ENCODE peak calls at places on chromosome 11, in five cellular contexts. P is thoracic aorta; V is colonic mucosa; Y is neuronal stem cell; S is effector memory CD4-positive, alpha-beta T cell. N is an unnamed sample.

GRCh38 chr11:120511804-120512726 is 517 bp downstream of the GRIK4 start:
- DNase-seq in P (no peak), S (no peak), Y (no peak), V (no peak), N (peak; percentile 70)

GRCh38 chr11:111707039-111707690 is 59.0 kb downstream of the PPP2R1B start:
- DNase-seq in P (no peak), S (no peak), Y (no peak), V (peak; percentile 43), N (no peak)

GRCh38 chr11:83063073-83063754 is 8.5 kb downstream of the RAB30 start:
- DNase-seq in Y (no peak), P (no peak), S (no peak), V (no peak), N (no peak)

GRCh38 chr11:131422491-131422890 is 52.1 kb downstream of the NTM start:
- DNase-seq in P (no peak), Y (no peak), V (no peak), S (no peak), N (no peak)

GRCh38 chr11:74442601-74443000 is 24.7 kb downstream of the KCNE3 start:
- DNase-seq in P (no peak), V (no peak), S (no peak), Y (no peak), N (no peak)

GRCh38 chr11:73040046-73040445 is 102.1 kb downstream of the FCHSD2 start:
- DNase-seq in V (no peak), P (no peak), S (no peak), Y (peak; percentile 27), N (no peak)

GRCh38 chr11:73388241-73389133 is 12.3 kb downstream of the RELT start:
- DNase-seq in S (no peak), V (no peak), P (no peak), Y (no peak), N (no peak)

GRCh38 chr11:73233211-73233610 is 15.1 kb downstream of the P2RY2 start:
- DNase-seq in S (no peak), P (no peak), Y (no peak), V (no peak), N (no peak)

GRCh38 chr11:45994421-45995341 is 72.2 kb downstream of the LARGE2 start:
- DNase-seq in S (no peak), Y (no peak), V (no peak), P (no peak), N (peak; percentile 23)

GRCh38 chr11:44257338-44258189 is 52.4 kb downstream of the ALX4 start:
- DNase-seq in V (no peak), Y (no peak), S (no peak), P (no peak), N (no peak)
- H3K27ac ChIP-seq in V (no peak overlapping the region), Y (no peak overlapping the region), S (no peak overlapping the region), P (no peak overlapping the region), N (no peak overlapping the region)

GRCh38 chr11:85736121-85736520 is 50.1 kb upstream of the CCDC89 start:
- DNase-seq in S (no peak), Y (no peak), P (no peak), V (no peak), N (no peak)
- H3K27ac ChIP-seq in S (no peak overlapping the region), Y (no peak overlapping the region), P (no peak overlapping the region), V (no peak overlapping the region), N (no peak overlapping the region)

DNA sequence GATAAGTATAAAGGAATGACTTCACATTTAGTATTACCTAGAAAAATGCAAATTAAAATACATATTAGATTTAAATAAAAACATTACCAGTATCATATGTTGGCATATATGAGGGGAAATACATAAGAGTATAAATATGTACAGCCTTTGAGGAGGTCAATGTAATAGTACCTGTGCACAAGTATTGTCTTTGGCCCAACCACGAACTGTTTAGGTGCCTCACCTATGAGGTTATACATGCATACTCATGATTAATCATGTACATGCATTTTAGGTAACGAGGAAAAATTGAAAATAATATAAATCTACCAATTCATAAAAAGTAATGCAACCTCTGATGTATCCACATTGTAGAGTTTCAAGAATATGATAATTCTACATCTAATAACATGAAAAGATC is 909.8 kb downstream of the METTL15 start:
- DNase-seq in V (no peak), Y (no peak), P (no peak), S (no peak), N (no peak)
- H3K27ac ChIP-seq in V (no peak overlapping the region), Y (no peak overlapping the region), P (no peak overlapping the region), S (no peak overlapping the region), N (no peak overlapping the region)

GRCh38 chr11:67644472-67645418 is 5.2 kb upstream of the TBX10 start:
- DNase-seq in P (no peak), S (no peak), V (no peak), Y (no peak), N (no peak)
- H3K27ac ChIP-seq in P (no peak overlapping the region), S (no peak overlapping the region), V (no peak overlapping the region), Y (no peak overlapping the region), N (no peak overlapping the region)

DNA sequence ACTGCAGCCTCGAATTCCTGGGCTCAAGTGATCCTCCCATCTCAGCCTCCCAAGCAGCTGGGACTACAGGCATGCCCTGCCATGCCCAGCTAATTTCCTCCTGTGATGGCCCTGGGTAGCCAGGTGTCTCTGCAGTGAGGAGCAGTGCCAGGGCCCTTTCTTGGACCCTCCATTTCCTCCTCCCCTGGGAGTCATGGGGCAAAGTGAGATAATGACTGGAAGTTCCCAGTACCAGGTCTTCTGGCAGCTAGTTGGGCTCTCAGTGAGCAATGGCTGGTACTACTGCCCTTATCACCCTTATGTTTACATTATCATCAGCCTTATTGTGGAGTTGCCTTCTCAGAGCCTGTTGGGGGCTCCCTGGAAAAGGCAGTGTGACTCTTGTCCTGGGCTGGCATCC is 17.6 kb downstream of the DAGLA start:
- DNase-seq in V (no peak), S (no peak), P (no peak), Y (no peak), N (no peak)
- H3K27ac ChIP-seq in V (peak overlapping the region; percentile 89), S (no peak overlapping the region), P (no peak overlapping the region), Y (no peak overlapping the region), N (no peak overlapping the region)

GRCh38 chr11:134032031-134032430 is 36.8 kb upstream of the JAM3 start:
- DNase-seq in S (no peak), P (no peak), Y (no peak), V (no peak), N (no peak)
- H3K27ac ChIP-seq in S (no peak overlapping the region), P (no peak overlapping the region), Y (no peak overlapping the region), V (no peak overlapping the region), N (peak overlapping the region; percentile 83)

GRCh38 chr11:4008116-4008515 is 86.5 kb upstream of the RRM1 start:
- DNase-seq in V (no peak), P (no peak), S (no peak), Y (no peak), N (no peak)

DNA sequence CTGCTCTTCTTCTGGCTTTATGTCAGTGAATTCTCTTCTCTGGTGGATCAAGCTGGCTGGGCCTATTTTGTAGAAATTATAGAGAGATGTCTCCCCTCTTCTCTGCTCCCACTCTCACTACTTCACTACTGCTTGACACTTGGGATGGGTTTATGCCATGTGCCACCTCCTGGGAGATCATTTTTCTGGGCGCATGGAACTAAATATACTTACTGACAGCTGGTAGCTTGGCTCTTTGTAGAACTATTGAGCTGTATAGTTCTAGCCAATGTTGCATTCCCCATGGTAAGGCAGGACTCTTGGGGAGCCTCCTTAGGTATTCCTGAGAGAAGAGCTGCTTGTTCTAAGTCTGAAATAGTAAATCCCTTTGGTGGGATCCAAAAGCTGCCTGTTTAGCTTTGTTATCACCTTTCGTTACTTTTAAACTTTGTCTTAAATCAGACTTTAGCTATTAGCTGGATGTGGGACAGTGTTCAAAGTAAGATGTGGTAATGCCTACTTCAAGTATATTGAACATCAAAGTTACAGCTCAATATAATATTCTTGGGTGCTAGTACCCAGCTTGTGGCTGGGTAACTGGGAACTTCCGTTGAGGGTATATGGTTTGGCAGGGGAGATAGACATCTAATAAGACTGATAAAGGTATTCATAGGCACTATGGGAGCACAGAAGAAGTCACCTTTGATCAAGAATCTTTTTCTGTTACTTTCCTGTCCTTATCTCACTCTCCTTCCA is 87.5 kb upstream of the RRM1 start:
- DNase-seq in S (no peak), P (no peak), Y (no peak), V (no peak), N (no peak)
- H3K27ac ChIP-seq in S (no peak overlapping the region), P (no peak overlapping the region), Y (no peak overlapping the region), V (no peak overlapping the region), N (no peak overlapping the region)

GRCh38 chr11:68340003-68340767 is 27.8 kb downstream of the LRP5 start:
- DNase-seq in V (no peak), S (no peak), P (no peak), Y (no peak), N (no peak)

GRCh38 chr11:68341557-68342458 is 29.4 kb downstream of the LRP5 start:
- DNase-seq in S (no peak), Y (no peak), P (no peak), V (no peak), N (no peak)

GRCh38 chr11:68342459-68343158 is 30.2 kb downstream of the LRP5 start:
- DNase-seq in S (no peak), P (no peak), Y (no peak), V (no peak), N (no peak)

GRCh38 chr11:68338041-68338800 is 25.8 kb downstream of the LRP5 start:
- DNase-seq in V (no peak), Y (no peak), S (no peak), P (no peak), N (no peak)

GRCh38 chr11:68340784-68341556 is 28.6 kb downstream of the LRP5 start:
- DNase-seq in P (peak; percentile 37), V (no peak), S (no peak), Y (no peak), N (no peak)
- H3K27ac ChIP-seq in P (peak overlapping the region; percentile 88), V (no peak overlapping the region), S (no peak overlapping the region), Y (no peak overlapping the region), N (no peak overlapping the region)

GRCh38 chr11:66676279-66676919 is 1.3 kb downstream of the RBM4B start:
- DNase-seq in S (no peak), V (no peak), P (no peak), Y (no peak), N (no peak)

GRCh38 chr11:66677599-66678375 is at the start of gene RBM4B:
- DNase-seq in P (peak; percentile 91), S (peak; percentile 96), Y (peak; percentile 98), V (peak; percentile 97), N (peak; percentile 85)

GRCh38 chr11:66674964-66675602 is 2.6 kb downstream of the RBM4B start:
- DNase-seq in P (no peak), V (no peak), S (no peak), Y (no peak), N (no peak)

GRCh38 chr11:66680966-66681645 is 3.4 kb upstream of the RBM4B start:
- DNase-seq in Y (no peak), S (no peak), V (no peak), P (no peak), N (no peak)

GRCh38 chr11:66676931-66677598 is 622 bp downstream of the RBM4B start:
- DNase-seq in Y (no peak), P (no peak), S (no peak), V (no peak), N (no peak)
- H3K27ac ChIP-seq in Y (peak overlapping the region; percentile 95), P (peak overlapping the region; percentile 96), S (peak overlapping the region; percentile 99), V (peak overlapping the region; percentile 91), N (peak overlapping the region; percentile 74)

N was measured in caudate nucleus.